ENCODE peak calls at places on chromosome 1, in ten cellular contexts. One of them, this sample, is unnamed.

GRCh38 chr1:204651843-204652421 is 33.6 kb downstream of the LRRN2 start:
- DNase-seq in AG04450: no peak
- DNase-seq in lower lobe of right lung: no peak
- DNase-seq in foreskin fibroblast: no peak
- DNase-seq in fibroblast of lung: no peak
- DNase-seq in GM23338: peak; percentile 70
- DNase-seq in hepatocyte: no peak
- DNase-seq in prostate gland: no peak
- DNase-seq in stomach: no peak
- DNase-seq in uterus: no peak
- DNase-seq in this sample: no peak

GRCh38 chr1:179966551-179966950 is 11.9 kb downstream of the CEP350 start:
- DNase-seq in AG04450: no peak
- DNase-seq in hepatocyte: no peak
- DNase-seq in lower lobe of right lung: no peak
- DNase-seq in prostate gland: no peak
- DNase-seq in stomach: no peak
- DNase-seq in foreskin fibroblast: no peak
- DNase-seq in uterus: no peak
- DNase-seq in fibroblast of lung: peak; percentile 9
- DNase-seq in GM23338: no peak
- DNase-seq in this sample: no peak

GRCh38 chr1:226661965-226662364 is 77.1 kb downstream of the ITPKB start:
- DNase-seq in AG04450: no peak
- DNase-seq in uterus: peak; percentile 51
- DNase-seq in stomach: no peak
- DNase-seq in GM23338: no peak
- DNase-seq in lower lobe of right lung: no peak
- DNase-seq in prostate gland: no peak
- DNase-seq in fibroblast of lung: peak; percentile 16
- DNase-seq in hepatocyte: no peak
- DNase-seq in foreskin fibroblast: peak; percentile 30
- DNase-seq in this sample: no peak

GRCh38 chr1:31957701-31958674 is 19.8 kb upstream of the PTP4A2 start:
- DNase-seq in fibroblast of lung: no peak
- DNase-seq in lower lobe of right lung: no peak
- DNase-seq in GM23338: no peak
- DNase-seq in hepatocyte: no peak
- DNase-seq in uterus: no peak
- DNase-seq in foreskin fibroblast: no peak
- DNase-seq in stomach: no peak
- DNase-seq in prostate gland: no peak
- DNase-seq in AG04450: no peak
- DNase-seq in this sample: no peak

GRCh38 chr1:184315254-184315653 is 71.6 kb upstream of the C1orf21 start:
- DNase-seq in AG04450: no peak
- DNase-seq in fibroblast of lung: peak; percentile 42
- DNase-seq in hepatocyte: no peak
- DNase-seq in prostate gland: no peak
- DNase-seq in lower lobe of right lung: no peak
- DNase-seq in foreskin fibroblast: peak; percentile 79
- DNase-seq in stomach: no peak
- DNase-seq in GM23338: no peak
- DNase-seq in uterus: no peak
- DNase-seq in this sample: no peak

GRCh38 chr1:56000424-56000823 is 578.9 kb downstream of the PLPP3 start:
- DNase-seq in lower lobe of right lung: no peak
- DNase-seq in hepatocyte: no peak
- DNase-seq in GM23338: no peak
- DNase-seq in fibroblast of lung: no peak
- DNase-seq in foreskin fibroblast: no peak
- DNase-seq in uterus: no peak
- DNase-seq in AG04450: no peak
- DNase-seq in stomach: no peak
- DNase-seq in prostate gland: no peak
- DNase-seq in this sample: no peak

GRCh38 chr1:172154571-172154970 is 265.9 kb upstream of the C1orf105 start:
- DNase-seq in GM23338: no peak
- DNase-seq in uterus: no peak
- DNase-seq in fibroblast of lung: peak; percentile 72
- DNase-seq in hepatocyte: no peak
- DNase-seq in lower lobe of right lung: no peak
- DNase-seq in prostate gland: no peak
- DNase-seq in stomach: no peak
- DNase-seq in foreskin fibroblast: peak; percentile 79
- DNase-seq in AG04450: no peak
- DNase-seq in this sample: no peak

GRCh38 chr1:204435246-204435885 is 23.7 kb upstream of the PPP1R15B start:
- DNase-seq in fibroblast of lung: peak; percentile 82
- DNase-seq in AG04450: no peak
- DNase-seq in GM23338: no peak
- DNase-seq in lower lobe of right lung: no peak
- DNase-seq in prostate gland: no peak
- DNase-seq in stomach: no peak
- DNase-seq in foreskin fibroblast: peak; percentile 82
- DNase-seq in hepatocyte: peak; percentile 43
- DNase-seq in uterus: no peak
- DNase-seq in this sample: no peak

GRCh38 chr1:89692601-89693503 is 59.9 kb downstream of the LRRC8C start:
- DNase-seq in stomach: no peak
- DNase-seq in AG04450: peak; percentile 45
- DNase-seq in uterus: no peak
- DNase-seq in lower lobe of right lung: no peak
- DNase-seq in prostate gland: no peak
- DNase-seq in GM23338: no peak
- DNase-seq in foreskin fibroblast: no peak
- DNase-seq in fibroblast of lung: no peak
- DNase-seq in hepatocyte: no peak
- DNase-seq in this sample: no peak

GRCh38 chr1:226047495-226047894 is 15.0 kb upstream of the H3-3A start:
- DNase-seq in lower lobe of right lung: no peak
- DNase-seq in hepatocyte: no peak
- DNase-seq in stomach: no peak
- DNase-seq in fibroblast of lung: peak; percentile 37
- DNase-seq in prostate gland: no peak
- DNase-seq in GM23338: no peak
- DNase-seq in uterus: no peak
- DNase-seq in AG04450: no peak
- DNase-seq in foreskin fibroblast: peak; percentile 48
- DNase-seq in this sample: no peak

GRCh38 chr1:31010081-31010989 is 55.2 kb downstream of the PUM1 start:
- DNase-seq in prostate gland: no peak
- DNase-seq in lower lobe of right lung: no peak
- DNase-seq in uterus: no peak
- DNase-seq in fibroblast of lung: peak; percentile 33
- DNase-seq in foreskin fibroblast: peak; percentile 75
- DNase-seq in stomach: no peak
- DNase-seq in GM23338: no peak
- DNase-seq in hepatocyte: no peak
- DNase-seq in AG04450: peak; percentile 43
- DNase-seq in this sample: no peak

GRCh38 chr1:157197906-157198435 is 59.8 kb upstream of the ETV3 start:
- DNase-seq in stomach: peak; percentile 51
- DNase-seq in AG04450: no peak
- DNase-seq in prostate gland: peak; percentile 34
- DNase-seq in GM23338: no peak
- DNase-seq in foreskin fibroblast: no peak
- DNase-seq in uterus: no peak
- DNase-seq in fibroblast of lung: no peak
- DNase-seq in lower lobe of right lung: no peak
- DNase-seq in hepatocyte: no peak
- DNase-seq in this sample: no peak

GRCh38 chr1:47942238-47942629 is 55.0 kb downstream of the TRABD2B start:
- DNase-seq in hepatocyte: no peak
- DNase-seq in fibroblast of lung: no peak
- DNase-seq in uterus: no peak
- DNase-seq in foreskin fibroblast: no peak
- DNase-seq in GM23338: no peak
- DNase-seq in AG04450: no peak
- DNase-seq in lower lobe of right lung: no peak
- DNase-seq in prostate gland: no peak
- DNase-seq in stomach: no peak
- DNase-seq in this sample: peak; percentile 70

DNA sequence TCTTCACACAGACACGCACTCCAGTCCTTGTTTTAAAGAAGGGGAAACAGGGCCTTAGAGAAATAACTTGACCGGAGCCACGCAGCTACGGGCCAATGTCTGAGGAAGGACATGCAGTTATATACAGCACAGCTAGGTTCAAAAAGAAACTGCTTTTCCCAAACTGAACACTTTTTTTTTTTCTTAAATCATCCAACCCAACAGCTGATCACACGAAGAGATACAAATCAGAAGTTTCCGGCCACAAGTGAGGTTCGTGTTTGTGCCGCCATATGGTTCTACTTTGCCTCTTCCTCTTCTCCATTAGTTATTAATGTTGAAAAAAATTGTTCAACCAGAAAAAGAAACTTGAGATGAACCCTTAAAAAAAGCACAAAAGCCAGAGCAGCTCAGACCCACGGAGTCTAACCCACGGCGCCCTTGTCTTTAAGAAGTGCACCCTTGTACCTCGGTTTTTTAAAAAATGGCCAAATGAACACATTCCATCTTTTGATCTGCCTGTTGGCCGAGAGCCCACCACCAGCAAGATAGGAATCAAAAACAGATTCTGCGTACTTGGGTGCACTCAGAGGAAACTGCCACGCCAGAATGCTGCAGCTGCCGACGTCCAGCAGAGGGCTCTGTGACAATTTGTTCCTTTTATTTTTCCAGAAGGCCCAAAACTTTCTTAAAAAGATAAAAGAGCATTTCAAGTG is 78.9 kb downstream of the SLC66A1 start:
- DNase-seq in GM23338: peak; percentile 55
- DNase-seq in AG04450: peak; percentile 64
- DNase-seq in fibroblast of lung: peak; percentile 85
- DNase-seq in hepatocyte: peak; percentile 64
- DNase-seq in prostate gland: peak; percentile 63
- DNase-seq in foreskin fibroblast: peak; percentile 93
- DNase-seq in lower lobe of right lung: no peak
- DNase-seq in stomach: peak; percentile 62
- DNase-seq in uterus: peak; percentile 73
- DNase-seq in this sample: no peak
- H3K4me3 ChIP-seq in GM23338: no peak overlapping the region
- H3K4me3 ChIP-seq in AG04450: peak overlapping the region; percentile 25
- H3K4me3 ChIP-seq in fibroblast of lung: peak overlapping the region; percentile 26
- H3K4me3 ChIP-seq in hepatocyte: no peak overlapping the region
- H3K4me3 ChIP-seq in prostate gland: no peak overlapping the region
- H3K4me3 ChIP-seq in foreskin fibroblast: peak overlapping the region; percentile 30
- H3K4me3 ChIP-seq in lower lobe of right lung: peak overlapping the region; percentile 33
- H3K4me3 ChIP-seq in stomach: peak overlapping the region; percentile 6
- H3K4me3 ChIP-seq in uterus: peak overlapping the region; percentile 16
- H3K4me3 ChIP-seq in this sample: no peak overlapping the region

GRCh38 chr1:151689494-151689893 is 27.1 kb downstream of the CELF3 start:
- DNase-seq in fibroblast of lung: no peak
- DNase-seq in hepatocyte: no peak
- DNase-seq in stomach: no peak
- DNase-seq in prostate gland: no peak
- DNase-seq in lower lobe of right lung: no peak
- DNase-seq in foreskin fibroblast: no peak
- DNase-seq in AG04450: no peak
- DNase-seq in GM23338: no peak
- DNase-seq in uterus: no peak
- DNase-seq in this sample: no peak

GRCh38 chr1:151693057-151693651 is 23.4 kb downstream of the CELF3 start:
- DNase-seq in foreskin fibroblast: peak; percentile 56
- DNase-seq in hepatocyte: peak; percentile 60
- DNase-seq in prostate gland: no peak
- DNase-seq in stomach: no peak
- DNase-seq in lower lobe of right lung: no peak
- DNase-seq in fibroblast of lung: peak; percentile 60
- DNase-seq in GM23338: peak; percentile 70
- DNase-seq in AG04450: no peak
- DNase-seq in uterus: no peak
- DNase-seq in this sample: no peak
- TF ChIP-seq CTCF in foreskin fibroblast: peak; percentile 78
- TF ChIP-seq CTCF in hepatocyte: peak; percentile 58
- TF ChIP-seq CTCF in prostate gland: peak; percentile 46
- TF ChIP-seq CTCF in stomach: no peak
- TF ChIP-seq CTCF in lower lobe of right lung: no peak
- TF ChIP-seq CTCF in fibroblast of lung: peak; percentile 80
- TF ChIP-seq CTCF in GM23338: peak; percentile 77
- TF ChIP-seq CTCF in AG04450: peak; percentile 82
- TF ChIP-seq CTCF in uterus: peak; percentile 21
- TF ChIP-seq CTCF in this sample: peak; percentile 94

DNA sequence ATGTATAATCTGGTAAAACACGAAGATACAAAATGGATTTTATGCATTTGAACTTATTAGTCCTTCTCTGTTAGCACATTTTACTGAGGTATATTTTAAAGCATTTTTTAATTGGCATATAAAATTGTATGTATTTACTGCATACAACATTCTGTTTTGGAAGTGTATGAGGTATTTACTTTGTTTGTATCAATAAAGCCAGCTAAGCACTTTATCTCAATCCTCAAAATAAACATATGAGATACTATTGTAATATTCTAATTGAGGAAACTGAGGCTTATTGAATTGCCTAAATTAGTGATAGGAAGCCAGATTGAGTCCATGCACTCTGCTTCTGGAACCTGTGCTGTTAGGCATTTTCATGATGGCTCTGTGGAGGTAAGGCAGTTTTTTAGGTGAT is 65.6 kb downstream of the MTR start:
- DNase-seq in stomach: no peak
- DNase-seq in AG04450: no peak
- DNase-seq in prostate gland: no peak
- DNase-seq in lower lobe of right lung: no peak
- DNase-seq in foreskin fibroblast: no peak
- DNase-seq in uterus: no peak
- DNase-seq in hepatocyte: no peak
- DNase-seq in GM23338: no peak
- DNase-seq in fibroblast of lung: no peak
- DNase-seq in this sample: no peak
- H3K4me3 ChIP-seq in stomach: no peak overlapping the region
- H3K4me3 ChIP-seq in AG04450: no peak overlapping the region
- H3K4me3 ChIP-seq in prostate gland: no peak overlapping the region
- H3K4me3 ChIP-seq in lower lobe of right lung: no peak overlapping the region
- H3K4me3 ChIP-seq in foreskin fibroblast: no peak overlapping the region
- H3K4me3 ChIP-seq in uterus: no peak overlapping the region
- H3K4me3 ChIP-seq in hepatocyte: no peak overlapping the region
- H3K4me3 ChIP-seq in GM23338: no peak overlapping the region
- H3K4me3 ChIP-seq in fibroblast of lung: no peak overlapping the region
- H3K4me3 ChIP-seq in this sample: no peak overlapping the region

DNA sequence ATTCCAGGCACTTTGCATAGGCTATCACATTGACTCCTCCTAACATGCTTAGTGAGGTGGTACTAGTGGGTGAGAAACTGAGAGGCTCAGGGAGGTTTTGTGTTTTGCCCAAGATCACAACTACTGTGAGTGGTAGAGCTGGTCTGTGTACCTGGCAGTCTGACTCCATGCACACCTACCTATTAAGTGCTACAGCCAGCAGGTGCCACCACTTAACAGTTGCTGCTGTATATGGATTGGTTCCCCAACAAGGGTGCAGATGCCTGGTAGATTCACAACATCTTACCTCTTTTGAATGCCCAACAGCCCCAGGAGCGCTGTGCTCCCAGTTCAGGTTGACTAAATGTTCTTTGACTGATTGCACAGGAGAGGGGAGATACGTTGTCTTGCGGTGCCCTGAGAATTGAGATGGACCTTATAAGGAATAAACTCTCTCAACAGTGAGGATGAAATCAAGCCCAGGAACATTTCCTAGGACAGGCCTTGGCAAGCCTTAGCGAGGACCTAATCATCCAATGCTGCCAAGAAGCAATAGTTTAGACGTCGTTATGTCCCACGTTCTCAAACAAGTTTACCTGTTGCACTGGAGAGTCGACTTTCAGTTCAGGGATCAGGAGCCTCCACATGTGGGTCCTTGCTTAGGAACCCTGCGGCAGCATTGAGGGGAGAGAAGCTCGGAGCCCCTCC is 78.9 kb upstream of the F3 start:
- DNase-seq in uterus: no peak
- DNase-seq in stomach: no peak
- DNase-seq in GM23338: no peak
- DNase-seq in lower lobe of right lung: no peak
- DNase-seq in fibroblast of lung: no peak
- DNase-seq in foreskin fibroblast: no peak
- DNase-seq in hepatocyte: no peak
- DNase-seq in AG04450: no peak
- DNase-seq in prostate gland: peak; percentile 81
- DNase-seq in this sample: no peak
- TF ChIP-seq CTCF in uterus: no peak
- TF ChIP-seq CTCF in stomach: no peak
- TF ChIP-seq CTCF in GM23338: no peak
- TF ChIP-seq CTCF in lower lobe of right lung: no peak
- TF ChIP-seq CTCF in fibroblast of lung: no peak
- TF ChIP-seq CTCF in foreskin fibroblast: no peak
- TF ChIP-seq CTCF in hepatocyte: no peak
- TF ChIP-seq CTCF in AG04450: no peak
- TF ChIP-seq CTCF in prostate gland: no peak
- TF ChIP-seq CTCF in this sample: no peak

This sample was measured in epithelial cell of proximal tubule.